ENCODE peak calls at places on chromosomes 4 and X, in nine cellular contexts. O is AG04450, H is lung, M is sigmoid colon, P is A673, T is AG04449, U is fibroblast of the aortic adventitia, Z is left ventricle myocardium inferior, X is PC-3. W is an unnamed sample.

GRCh38 chr4:82801910-82802521 is 3.4 kb upstream of the SCD5 start:
- DNase-seq in O (no peak), H (no peak), M (no peak), P (no peak), T (no peak), U (peak), Z (no peak), X (peak), W (no peak)

GRCh38 chr4:140666889-140667614 is 89.1 kb downstream of the TBC1D9 start:
- DNase-seq in O (no peak), H (no peak), M (no peak), P (no peak), T (no peak), U (no peak), Z (no peak), X (no peak), W (no peak)

GRCh38 chrX:40377684-40378083 is 203.1 kb upstream of the ATP6AP2 start:
- DNase-seq in O (no peak), H (no peak), M (no peak), P (no peak), T (no peak), U (no peak), Z (no peak), X (no peak), W (no peak)

GRCh38 chrX:18855919-18856644 is 127.8 kb downstream of the PHKA2 start:
- DNase-seq in O (no peak), H (no peak), M (no peak), P (no peak), T (no peak), U (no peak), Z (no peak), X (no peak), W (peak)

GRCh38 chr4:52961666-52962412 is 99.7 kb downstream of the RASL11B start:
- DNase-seq in O (no peak), H (no peak), M (no peak), P (no peak), T (no peak), U (no peak), Z (no peak), X (no peak), W (no peak)

GRCh38 chr4:187065396-187065795 is 341.7 kb upstream of the FAT1 start:
- DNase-seq in O (no peak), H (no peak), M (no peak), P (no peak), T (no peak), U (no peak), Z (no peak), X (no peak), W (no peak)

GRCh38 chr4:101198741-101199339 is 148.5 kb downstream of the PPP3CA start:
- DNase-seq in O (no peak), H (no peak), M (no peak), P (no peak), T (no peak), U (no peak), Z (no peak), X (no peak), W (no peak)

GRCh38 chrX:8868906-8869305 is 67.7 kb upstream of the FAM9A start:
- DNase-seq in O (no peak), H (no peak), M (no peak), P (peak), T (no peak), U (peak), Z (no peak), X (peak), W (no peak)

GRCh38 chrX:773292-774025 is 142.9 kb downstream of the SHOX start:
- DNase-seq in O (no peak), H (no peak), M (no peak), P (no peak), T (no peak), U (no peak), Z (no peak), X (no peak), W (no peak)

GRCh38 chr4:107780665-107781064 is 44.1 kb upstream of the SGMS2 start:
- DNase-seq in O (no peak), H (no peak), M (no peak), P (peak), T (no peak), U (no peak), Z (no peak), X (no peak), W (no peak)

GRCh38 chrX:39985116-39985515 is 112.6 kb downstream of the BCOR start:
- DNase-seq in O (no peak), H (no peak), M (no peak), P (no peak), T (no peak), U (no peak), Z (no peak), X (no peak), W (no peak)

GRCh38 chr4:153731239-153731638 is 28.6 kb downstream of the RNF175 start:
- DNase-seq in O (peak), H (no peak), M (no peak), P (peak), T (no peak), U (peak), Z (no peak), X (no peak), W (no peak)

GRCh38 chrX:41381685-41382084 is 47.7 kb downstream of the DDX3X start:
- DNase-seq in O (peak), H (no peak), M (peak), P (no peak), T (peak), U (peak), Z (peak), X (peak), W (no peak)

GRCh38 chr4:8200302-8200975 is 1.3 kb downstream of the SH3TC1 start:
- DNase-seq in O (no peak), H (peak), M (peak), P (no peak), T (no peak), U (no peak), Z (peak), X (no peak), W (peak)

GRCh38 chrX:20091499-20091898 is 25.2 kb downstream of the MAP7D2 start:
- DNase-seq in O (no peak), H (no peak), M (no peak), P (no peak), T (no peak), U (no peak), Z (no peak), X (no peak), W (no peak)

GRCh38 chr4:86326399-86326798 is 33.5 kb downstream of the MAPK10 start:
- DNase-seq in O (no peak), H (no peak), M (no peak), P (no peak), T (no peak), U (no peak), Z (no peak), X (no peak), W (no peak)

GRCh38 chr4:10088135-10089010 is 28.2 kb downstream of the WDR1 start:
- DNase-seq in O (no peak), H (no peak), M (no peak), P (no peak), T (no peak), U (no peak), Z (no peak), X (no peak), W (no peak)

GRCh38 chr4:182795446-182796238 is 121.5 kb downstream of the DCTD start:
- DNase-seq in O (no peak), H (no peak), M (no peak), P (no peak), T (no peak), U (no peak), Z (no peak), X (no peak), W (no peak)

GRCh38 chr4:156291317-156291716 is 337.7 kb upstream of the CTSO start:
- DNase-seq in O (peak), H (no peak), M (no peak), P (peak), T (no peak), U (peak), Z (no peak), X (peak), W (no peak)

GRCh38 chrX:103254171-103254824 is 657 bp downstream of the TCEAL8 start:
- DNase-seq in O (no peak), H (peak), M (peak), P (peak), T (no peak), U (peak), Z (peak), X (peak), W (no peak)

GRCh38 chrX:150465326-150465725 is 102.2 kb downstream of the MAMLD1 start:
- DNase-seq in O (no peak), H (no peak), M (no peak), P (no peak), T (no peak), U (no peak), Z (no peak), X (no peak), W (no peak)

GRCh38 chr4:169885893-169886292 is 128.1 kb upstream of the HPF1 start:
- DNase-seq in O (no peak), H (no peak), M (no peak), P (peak), T (no peak), U (no peak), Z (no peak), X (no peak), W (no peak)

GRCh38 chrX:98231003-98231402 is 1347.3 kb downstream of the RPA4 start:
- DNase-seq in O (no peak), H (no peak), M (no peak), P (no peak), T (no peak), U (no peak), Z (no peak), X (no peak), W (no peak)

DNA sequence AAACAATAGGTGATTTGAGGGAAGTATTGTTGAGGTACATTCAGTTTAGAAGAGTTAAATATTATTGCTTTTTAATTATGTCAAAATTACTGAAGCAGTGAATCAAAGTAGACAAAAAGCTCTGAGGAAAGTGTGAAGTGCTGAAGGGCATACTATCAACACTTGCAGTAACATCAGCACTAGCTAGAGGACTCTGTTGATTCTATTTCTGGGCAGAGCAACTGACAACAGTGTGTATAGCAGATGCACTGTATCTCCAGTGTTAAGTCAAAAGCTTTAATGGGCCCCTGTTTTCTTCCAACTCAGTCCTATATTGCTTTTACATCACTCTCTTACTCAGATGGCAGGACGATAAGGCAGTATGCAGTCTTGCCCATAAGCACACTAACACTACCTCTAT is 435.1 kb upstream of the AMOT start:
- DNase-seq in O (no peak), H (no peak), M (no peak), P (no peak), T (no peak), U (no peak), Z (no peak), X (no peak), W (no peak)
- TF ChIP-seq CTCF in O (no peak), H (no peak), M (no peak), P (no peak), T (no peak), U (no peak), Z (no peak), X (no peak), W (no peak)

DNA sequence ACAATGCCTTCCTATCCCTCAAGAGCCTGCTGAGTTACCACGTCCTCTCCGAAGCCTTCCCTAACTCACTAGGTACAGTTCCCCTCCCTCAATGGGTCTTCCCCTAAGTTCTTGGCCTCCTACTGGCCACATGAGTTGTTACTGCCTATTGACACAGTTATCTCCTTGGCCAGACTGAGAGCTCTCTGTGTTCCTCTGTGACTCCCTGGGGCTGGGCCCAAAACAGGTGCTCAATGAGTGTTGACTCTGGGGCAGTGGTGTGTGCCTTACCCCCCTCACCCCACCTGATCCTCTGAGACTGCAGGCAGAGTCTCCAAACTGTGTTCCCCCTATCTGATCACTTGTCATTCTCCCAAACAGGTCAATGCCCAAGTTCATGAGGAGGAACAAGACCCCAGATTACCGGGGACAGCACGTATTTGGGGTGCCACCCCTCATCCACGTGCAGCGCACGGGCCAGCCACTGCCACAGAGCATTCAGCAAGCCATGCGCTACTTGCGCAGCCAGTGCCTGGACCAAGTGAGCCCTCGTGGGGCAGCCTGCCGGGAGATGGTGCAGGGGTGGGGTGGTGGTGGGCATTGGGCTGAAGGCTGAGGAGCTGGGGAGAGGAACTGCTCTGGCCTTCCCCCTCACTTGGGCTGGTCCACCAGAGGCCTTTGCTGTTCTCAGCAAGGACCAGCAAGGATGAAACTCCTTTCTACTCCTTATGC is 72.6 kb downstream of the STARD8 start:
- DNase-seq in O (no peak), H (no peak), M (peak), P (peak), T (no peak), U (no peak), Z (no peak), X (peak), W (no peak)
- TF ChIP-seq CTCF in O (peak), H (no peak), M (no peak), P (peak), T (peak), U (peak), Z (peak), X (peak), W (peak)

GRCh38 chrX:28586291-28586690 is 955 bp upstream of the IL1RAPL1 start:
- DNase-seq in O (peak), H (no peak), M (peak), P (peak), T (no peak), U (peak), Z (peak), X (peak), W (no peak)
- TF ChIP-seq CTCF in O (no peak), H (no peak), M (no peak), P (no peak), T (no peak), U (no peak), Z (no peak), X (no peak), W (no peak)

GRCh38 chr4:604131-604530 is 21.2 kb upstream of the PDE6B start:
- DNase-seq in O (no peak), H (no peak), M (no peak), P (no peak), T (no peak), U (no peak), Z (no peak), X (no peak), W (no peak)

GRCh38 chr4:600166-600565 is 24.1 kb upstream of the TMEM271 start:
- DNase-seq in O (no peak), H (no peak), M (no peak), P (no peak), T (no peak), U (no peak), Z (no peak), X (no peak), W (no peak)

GRCh38 chr4:601612-602558 is 23.5 kb upstream of the PDE6B start:
- DNase-seq in O (no peak), H (no peak), M (no peak), P (no peak), T (no peak), U (no peak), Z (no peak), X (no peak), W (no peak)

GRCh38 chr4:600850-601515 is 24.4 kb upstream of the PDE6B start:
- DNase-seq in O (no peak), H (no peak), M (no peak), P (no peak), T (no peak), U (no peak), Z (no peak), X (no peak), W (no peak)

DNA sequence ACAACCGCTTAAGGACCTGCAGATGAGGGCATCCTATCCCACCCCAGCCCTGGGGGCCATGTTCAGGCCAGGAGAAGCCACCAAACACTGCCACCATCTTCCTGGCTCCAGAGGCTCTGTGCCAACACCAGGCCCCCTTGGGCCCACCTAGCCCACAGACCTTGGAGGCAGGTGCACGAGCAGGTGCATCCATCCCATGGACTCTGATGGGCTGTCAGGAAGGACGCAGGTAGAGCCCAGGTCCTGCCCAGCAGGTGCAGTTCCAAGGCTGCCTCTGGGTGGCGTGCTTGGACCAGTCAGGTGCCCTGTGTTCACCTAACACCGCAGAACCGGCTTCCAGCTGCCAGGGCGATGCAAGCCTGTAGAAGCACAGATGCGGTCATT is 22.8 kb upstream of the PDE6B start:
- DNase-seq in O (no peak), H (peak), M (no peak), P (peak), T (no peak), U (no peak), Z (no peak), X (peak), W (no peak)
- TF ChIP-seq CTCF in O (no peak), H (peak), M (no peak), P (peak), T (no peak), U (no peak), Z (peak), X (peak), W (peak)